ENCODE peak calls at places on chromosome 18, in ten cellular contexts. One of them, this sample, is unnamed.

GRCh38 chr18:43396266-43396665 is 119.0 kb upstream of the SYT4 start:
- DNase-seq in fibroblast of lung: peak
- DNase-seq in adrenal gland: no peak
- DNase-seq in endodermal cell: no peak
- DNase-seq in substantia nigra: no peak
- DNase-seq in HCT116: no peak
- DNase-seq in GM23248: peak
- DNase-seq in aorta: no peak
- DNase-seq in kidney: no peak
- DNase-seq in brain microvascular endothelial cell: peak
- DNase-seq in this sample: no peak

GRCh38 chr18:28802546-28802945 is 625.6 kb upstream of the CDH2 start:
- DNase-seq in fibroblast of lung: peak
- DNase-seq in adrenal gland: no peak
- DNase-seq in endodermal cell: no peak
- DNase-seq in substantia nigra: no peak
- DNase-seq in HCT116: no peak
- DNase-seq in GM23248: peak
- DNase-seq in aorta: no peak
- DNase-seq in kidney: no peak
- DNase-seq in brain microvascular endothelial cell: no peak
- DNase-seq in this sample: no peak

GRCh38 chr18:5159080-5159479 is 38.0 kb downstream of the AKAIN1 start:
- DNase-seq in fibroblast of lung: no peak
- DNase-seq in adrenal gland: no peak
- DNase-seq in endodermal cell: no peak
- DNase-seq in substantia nigra: no peak
- DNase-seq in HCT116: no peak
- DNase-seq in GM23248: no peak
- DNase-seq in aorta: no peak
- DNase-seq in kidney: no peak
- DNase-seq in brain microvascular endothelial cell: no peak
- DNase-seq in this sample: no peak

GRCh38 chr18:9434240-9434701 is 41.0 kb upstream of the RALBP1 start:
- DNase-seq in fibroblast of lung: no peak
- DNase-seq in adrenal gland: no peak
- DNase-seq in endodermal cell: peak
- DNase-seq in substantia nigra: no peak
- DNase-seq in HCT116: no peak
- DNase-seq in GM23248: no peak
- DNase-seq in aorta: no peak
- DNase-seq in kidney: no peak
- DNase-seq in brain microvascular endothelial cell: no peak
- DNase-seq in this sample: no peak

GRCh38 chr18:31648966-31649429 is 35.4 kb downstream of the B4GALT6 start:
- DNase-seq in fibroblast of lung: peak
- DNase-seq in adrenal gland: peak
- DNase-seq in endodermal cell: no peak
- DNase-seq in substantia nigra: no peak
- DNase-seq in HCT116: peak
- DNase-seq in GM23248: peak
- DNase-seq in aorta: no peak
- DNase-seq in kidney: no peak
- DNase-seq in brain microvascular endothelial cell: peak
- DNase-seq in this sample: no peak

GRCh38 chr18:12906119-12906518 is 22.1 kb upstream of the PTPN2 start:
- DNase-seq in fibroblast of lung: no peak
- DNase-seq in adrenal gland: no peak
- DNase-seq in endodermal cell: peak
- DNase-seq in substantia nigra: no peak
- DNase-seq in HCT116: no peak
- DNase-seq in GM23248: no peak
- DNase-seq in aorta: no peak
- DNase-seq in kidney: no peak
- DNase-seq in brain microvascular endothelial cell: no peak
- DNase-seq in this sample: no peak

GRCh38 chr18:9336827-9337226 is 2.3 kb downstream of the TWSG1 start:
- DNase-seq in fibroblast of lung: no peak
- DNase-seq in adrenal gland: no peak
- DNase-seq in endodermal cell: no peak
- DNase-seq in substantia nigra: no peak
- DNase-seq in HCT116: no peak
- DNase-seq in GM23248: no peak
- DNase-seq in aorta: no peak
- DNase-seq in kidney: no peak
- DNase-seq in brain microvascular endothelial cell: no peak
- DNase-seq in this sample: no peak

GRCh38 chr18:59022167-59022945 is 117.3 kb upstream of the SEC11C start:
- DNase-seq in fibroblast of lung: peak
- DNase-seq in adrenal gland: no peak
- DNase-seq in endodermal cell: peak
- DNase-seq in substantia nigra: peak
- DNase-seq in HCT116: no peak
- DNase-seq in GM23248: peak
- DNase-seq in aorta: peak
- DNase-seq in kidney: no peak
- DNase-seq in brain microvascular endothelial cell: no peak
- DNase-seq in this sample: no peak

GRCh38 chr18:57555134-57555533 is 31.4 kb downstream of the FECH start:
- DNase-seq in fibroblast of lung: no peak
- DNase-seq in adrenal gland: no peak
- DNase-seq in endodermal cell: no peak
- DNase-seq in substantia nigra: no peak
- DNase-seq in HCT116: no peak
- DNase-seq in GM23248: no peak
- DNase-seq in aorta: no peak
- DNase-seq in kidney: no peak
- DNase-seq in brain microvascular endothelial cell: no peak
- DNase-seq in this sample: no peak

GRCh38 chr18:9627642-9628041 is 13.3 kb upstream of the PPP4R1 start:
- DNase-seq in fibroblast of lung: peak
- DNase-seq in adrenal gland: no peak
- DNase-seq in endodermal cell: no peak
- DNase-seq in substantia nigra: no peak
- DNase-seq in HCT116: no peak
- DNase-seq in GM23248: peak
- DNase-seq in aorta: no peak
- DNase-seq in kidney: no peak
- DNase-seq in brain microvascular endothelial cell: peak
- DNase-seq in this sample: no peak

GRCh38 chr18:25360301-25360899 is 8.4 kb upstream of the ZNF521 start:
- DNase-seq in fibroblast of lung: no peak
- DNase-seq in adrenal gland: no peak
- DNase-seq in endodermal cell: no peak
- DNase-seq in substantia nigra: no peak
- DNase-seq in HCT116: no peak
- DNase-seq in GM23248: peak
- DNase-seq in aorta: no peak
- DNase-seq in kidney: no peak
- DNase-seq in brain microvascular endothelial cell: no peak
- DNase-seq in this sample: no peak

GRCh38 chr18:55586841-55587240 is 1.2 kb downstream of the TCF4 start:
- DNase-seq in fibroblast of lung: peak
- DNase-seq in adrenal gland: no peak
- DNase-seq in endodermal cell: peak
- DNase-seq in substantia nigra: peak
- DNase-seq in HCT116: no peak
- DNase-seq in GM23248: peak
- DNase-seq in aorta: no peak
- DNase-seq in kidney: no peak
- DNase-seq in brain microvascular endothelial cell: peak
- DNase-seq in this sample: no peak

GRCh38 chr18:55253814-55254213 is 294.6 kb upstream of the CCDC68 start:
- DNase-seq in fibroblast of lung: no peak
- DNase-seq in adrenal gland: no peak
- DNase-seq in endodermal cell: no peak
- DNase-seq in substantia nigra: no peak
- DNase-seq in HCT116: no peak
- DNase-seq in GM23248: no peak
- DNase-seq in aorta: no peak
- DNase-seq in kidney: no peak
- DNase-seq in brain microvascular endothelial cell: no peak
- DNase-seq in this sample: no peak

GRCh38 chr18:63848159-63848558 is 39.3 kb upstream of the SERPINB2 start:
- DNase-seq in fibroblast of lung: peak
- DNase-seq in adrenal gland: no peak
- DNase-seq in endodermal cell: no peak
- DNase-seq in substantia nigra: no peak
- DNase-seq in HCT116: peak
- DNase-seq in GM23248: peak
- DNase-seq in aorta: no peak
- DNase-seq in kidney: no peak
- DNase-seq in brain microvascular endothelial cell: peak
- DNase-seq in this sample: no peak

DNA sequence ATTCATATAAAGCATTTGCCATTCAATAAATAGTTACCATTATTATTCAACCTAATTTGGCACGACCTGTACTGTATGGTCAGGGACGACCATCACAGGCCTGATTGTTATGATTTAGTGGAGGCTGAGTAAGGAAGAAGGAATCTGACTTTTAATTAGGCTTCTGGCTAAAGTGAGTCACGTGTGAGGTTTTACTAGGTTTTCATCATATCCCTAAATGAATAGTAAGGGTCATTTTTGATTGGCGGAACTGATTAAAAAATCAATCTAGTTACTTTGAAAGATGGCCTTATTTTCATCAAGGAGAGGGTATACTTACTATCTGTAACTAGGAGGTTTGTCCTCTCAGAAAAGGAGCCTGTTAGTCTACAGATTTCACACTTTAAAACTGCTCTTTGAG is 143.4 kb downstream of the ADCYAP1 start:
- DNase-seq in fibroblast of lung: peak
- DNase-seq in adrenal gland: no peak
- DNase-seq in endodermal cell: no peak
- DNase-seq in substantia nigra: no peak
- DNase-seq in HCT116: no peak
- DNase-seq in GM23248: peak
- DNase-seq in aorta: no peak
- DNase-seq in kidney: no peak
- DNase-seq in brain microvascular endothelial cell: no peak
- DNase-seq in this sample: no peak
- H3K27ac ChIP-seq in fibroblast of lung: no peak
- H3K27ac ChIP-seq in adrenal gland: no peak
- H3K27ac ChIP-seq in endodermal cell: peak
- H3K27ac ChIP-seq in substantia nigra: no peak
- H3K27ac ChIP-seq in HCT116: no peak
- H3K27ac ChIP-seq in GM23248: no peak
- H3K27ac ChIP-seq in aorta: no peak
- H3K27ac ChIP-seq in kidney: no peak
- H3K27ac ChIP-seq in brain microvascular endothelial cell: no peak
- H3K27ac ChIP-seq in this sample: no peak

GRCh38 chr18:46814394-46814793 is 57.5 kb upstream of the ST8SIA5 start:
- DNase-seq in fibroblast of lung: no peak
- DNase-seq in adrenal gland: no peak
- DNase-seq in endodermal cell: no peak
- DNase-seq in substantia nigra: no peak
- DNase-seq in HCT116: no peak
- DNase-seq in GM23248: no peak
- DNase-seq in aorta: no peak
- DNase-seq in kidney: no peak
- DNase-seq in brain microvascular endothelial cell: no peak
- DNase-seq in this sample: no peak
- H3K27ac ChIP-seq in fibroblast of lung: no peak
- H3K27ac ChIP-seq in adrenal gland: no peak
- H3K27ac ChIP-seq in endodermal cell: no peak
- H3K27ac ChIP-seq in substantia nigra: no peak
- H3K27ac ChIP-seq in HCT116: no peak
- H3K27ac ChIP-seq in GM23248: no peak
- H3K27ac ChIP-seq in aorta: no peak
- H3K27ac ChIP-seq in kidney: no peak
- H3K27ac ChIP-seq in brain microvascular endothelial cell: no peak
- H3K27ac ChIP-seq in this sample: no peak

DNA sequence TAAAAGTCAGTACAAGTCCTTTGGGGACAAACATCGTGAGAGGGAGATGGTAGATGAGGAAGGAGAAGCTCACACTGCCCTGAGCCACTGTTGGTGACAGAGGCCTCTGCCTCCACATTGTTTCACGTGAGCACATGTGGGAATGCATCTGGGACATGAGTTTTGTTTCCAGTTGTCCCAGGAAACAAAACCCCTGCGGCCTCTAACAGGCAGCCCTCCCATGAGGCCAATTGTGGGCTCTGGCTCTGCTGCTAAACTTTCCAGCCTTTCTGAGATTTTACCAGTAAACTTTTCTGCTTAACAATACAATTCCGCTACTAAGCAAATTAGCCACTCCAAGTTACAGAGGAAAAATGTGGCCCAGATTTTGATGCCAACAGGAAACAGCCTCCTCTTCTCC is 23.5 kb upstream of the LRRC30 start:
- DNase-seq in fibroblast of lung: no peak
- DNase-seq in adrenal gland: no peak
- DNase-seq in endodermal cell: no peak
- DNase-seq in substantia nigra: no peak
- DNase-seq in HCT116: no peak
- DNase-seq in GM23248: peak
- DNase-seq in aorta: no peak
- DNase-seq in kidney: no peak
- DNase-seq in brain microvascular endothelial cell: no peak
- DNase-seq in this sample: no peak
- H3K27ac ChIP-seq in fibroblast of lung: no peak
- H3K27ac ChIP-seq in adrenal gland: no peak
- H3K27ac ChIP-seq in endodermal cell: no peak
- H3K27ac ChIP-seq in substantia nigra: no peak
- H3K27ac ChIP-seq in HCT116: no peak
- H3K27ac ChIP-seq in GM23248: no peak
- H3K27ac ChIP-seq in aorta: no peak
- H3K27ac ChIP-seq in kidney: no peak
- H3K27ac ChIP-seq in brain microvascular endothelial cell: no peak
- H3K27ac ChIP-seq in this sample: no peak

GRCh38 chr18:50195689-50196088 is 742 bp upstream of the MYO5B start:
- DNase-seq in fibroblast of lung: no peak
- DNase-seq in adrenal gland: no peak
- DNase-seq in endodermal cell: no peak
- DNase-seq in substantia nigra: no peak
- DNase-seq in HCT116: no peak
- DNase-seq in GM23248: no peak
- DNase-seq in aorta: no peak
- DNase-seq in kidney: no peak
- DNase-seq in brain microvascular endothelial cell: no peak
- DNase-seq in this sample: no peak

GRCh38 chr18:50196261-50196660 is 1.3 kb upstream of the MYO5B start:
- DNase-seq in fibroblast of lung: no peak
- DNase-seq in adrenal gland: no peak
- DNase-seq in endodermal cell: no peak
- DNase-seq in substantia nigra: no peak
- DNase-seq in HCT116: no peak
- DNase-seq in GM23248: no peak
- DNase-seq in aorta: no peak
- DNase-seq in kidney: no peak
- DNase-seq in brain microvascular endothelial cell: no peak
- DNase-seq in this sample: no peak

GRCh38 chr18:50193796-50194622 is 938 bp downstream of the MYO5B start:
- DNase-seq in fibroblast of lung: no peak
- DNase-seq in adrenal gland: no peak
- DNase-seq in endodermal cell: peak
- DNase-seq in substantia nigra: no peak
- DNase-seq in HCT116: no peak
- DNase-seq in GM23248: no peak
- DNase-seq in aorta: peak
- DNase-seq in kidney: peak
- DNase-seq in brain microvascular endothelial cell: no peak
- DNase-seq in this sample: no peak

GRCh38 chr18:50192903-50193795 is 1.8 kb downstream of the MYO5B start:
- DNase-seq in fibroblast of lung: no peak
- DNase-seq in adrenal gland: no peak
- DNase-seq in endodermal cell: peak
- DNase-seq in substantia nigra: no peak
- DNase-seq in HCT116: no peak
- DNase-seq in GM23248: no peak
- DNase-seq in aorta: no peak
- DNase-seq in kidney: no peak
- DNase-seq in brain microvascular endothelial cell: no peak
- DNase-seq in this sample: no peak

GRCh38 chr18:50194623-50195532 is at the start of gene MYO5B:
- DNase-seq in fibroblast of lung: peak
- DNase-seq in adrenal gland: peak
- DNase-seq in endodermal cell: peak
- DNase-seq in substantia nigra: no peak
- DNase-seq in HCT116: peak
- DNase-seq in GM23248: peak
- DNase-seq in aorta: peak
- DNase-seq in kidney: peak
- DNase-seq in brain microvascular endothelial cell: no peak
- DNase-seq in this sample: no peak
- H3K27ac ChIP-seq in fibroblast of lung: no peak
- H3K27ac ChIP-seq in adrenal gland: no peak
- H3K27ac ChIP-seq in endodermal cell: no peak
- H3K27ac ChIP-seq in substantia nigra: no peak
- H3K27ac ChIP-seq in HCT116: peak
- H3K27ac ChIP-seq in GM23248: no peak
- H3K27ac ChIP-seq in aorta: no peak
- H3K27ac ChIP-seq in kidney: no peak
- H3K27ac ChIP-seq in brain microvascular endothelial cell: no peak
- H3K27ac ChIP-seq in this sample: no peak

This sample was measured in caudate nucleus.